ENCODE peak calls at places on chromosomes 3 and 15, in ten cellular contexts. One of them, this sample, is unnamed.

GRCh38 chr3:176595307-176595706 is 602.0 kb downstream of the TBL1XR1 start:
- DNase-seq in AG04450: no peak
- DNase-seq in brain microvascular endothelial cell: no peak
- DNase-seq in hepatocyte: no peak
- DNase-seq in PC-3: no peak
- DNase-seq in GM12865: no peak
- DNase-seq in fibroblast of mammary gland: peak; percentile 44
- DNase-seq in IMR-90: peak; percentile 24
- DNase-seq in upper lobe of left lung: no peak
- DNase-seq in GM06990: no peak
- DNase-seq in this sample: peak; percentile 64

GRCh38 chr15:60477991-60478632 is 830 bp downstream of the ICE2 start:
- DNase-seq in AG04450: no peak
- DNase-seq in brain microvascular endothelial cell: peak; percentile 19
- DNase-seq in hepatocyte: peak; percentile 24
- DNase-seq in PC-3: peak; percentile 23
- DNase-seq in GM12865: peak; percentile 31
- DNase-seq in fibroblast of mammary gland: peak; percentile 41
- DNase-seq in IMR-90: peak; percentile 49
- DNase-seq in upper lobe of left lung: no peak
- DNase-seq in GM06990: peak; percentile 18
- DNase-seq in this sample: peak; percentile 44

GRCh38 chr15:48559270-48559669 is 86.2 kb downstream of the FBN1 start:
- DNase-seq in AG04450: peak; percentile 57
- DNase-seq in brain microvascular endothelial cell: peak; percentile 83
- DNase-seq in hepatocyte: peak; percentile 52
- DNase-seq in PC-3: no peak
- DNase-seq in GM12865: no peak
- DNase-seq in fibroblast of mammary gland: peak; percentile 83
- DNase-seq in IMR-90: peak; percentile 87
- DNase-seq in upper lobe of left lung: no peak
- DNase-seq in GM06990: no peak
- DNase-seq in this sample: peak; percentile 94

GRCh38 chr3:177431525-177432255 is 234.4 kb upstream of the TBL1XR1 start:
- DNase-seq in AG04450: no peak
- DNase-seq in brain microvascular endothelial cell: no peak
- DNase-seq in hepatocyte: peak; percentile 66
- DNase-seq in PC-3: no peak
- DNase-seq in GM12865: no peak
- DNase-seq in fibroblast of mammary gland: no peak
- DNase-seq in IMR-90: no peak
- DNase-seq in upper lobe of left lung: peak; percentile 41
- DNase-seq in GM06990: no peak
- DNase-seq in this sample: no peak

GRCh38 chr3:176776622-176777021 is 420.7 kb downstream of the TBL1XR1 start:
- DNase-seq in AG04450: no peak
- DNase-seq in brain microvascular endothelial cell: no peak
- DNase-seq in hepatocyte: no peak
- DNase-seq in PC-3: no peak
- DNase-seq in GM12865: no peak
- DNase-seq in fibroblast of mammary gland: no peak
- DNase-seq in IMR-90: no peak
- DNase-seq in upper lobe of left lung: no peak
- DNase-seq in GM06990: no peak
- DNase-seq in this sample: no peak

GRCh38 chr15:24621630-24622215 is 53.9 kb upstream of the NPAP1 start:
- DNase-seq in AG04450: no peak
- DNase-seq in brain microvascular endothelial cell: no peak
- DNase-seq in hepatocyte: no peak
- DNase-seq in PC-3: no peak
- DNase-seq in GM12865: no peak
- DNase-seq in fibroblast of mammary gland: no peak
- DNase-seq in IMR-90: no peak
- DNase-seq in upper lobe of left lung: no peak
- DNase-seq in GM06990: no peak
- DNase-seq in this sample: no peak

GRCh38 chr3:128170866-128171516 is 17.7 kb downstream of the EEFSEC start:
- DNase-seq in AG04450: peak; percentile 67
- DNase-seq in brain microvascular endothelial cell: peak; percentile 77
- DNase-seq in hepatocyte: peak; percentile 86
- DNase-seq in PC-3: peak; percentile 73
- DNase-seq in GM12865: peak; percentile 12
- DNase-seq in fibroblast of mammary gland: peak; percentile 84
- DNase-seq in IMR-90: peak; percentile 83
- DNase-seq in upper lobe of left lung: no peak
- DNase-seq in GM06990: no peak
- DNase-seq in this sample: peak; percentile 91

GRCh38 chr15:85865070-85865684 is 70.5 kb upstream of the KLHL25 start:
- DNase-seq in AG04450: no peak
- DNase-seq in brain microvascular endothelial cell: peak; percentile 29
- DNase-seq in hepatocyte: peak; percentile 74
- DNase-seq in PC-3: peak; percentile 62
- DNase-seq in GM12865: peak; percentile 37
- DNase-seq in fibroblast of mammary gland: peak; percentile 48
- DNase-seq in IMR-90: peak; percentile 48
- DNase-seq in upper lobe of left lung: peak; percentile 26
- DNase-seq in GM06990: no peak
- DNase-seq in this sample: peak; percentile 74

GRCh38 chr3:177056927-177057326 is 140.4 kb downstream of the TBL1XR1 start:
- DNase-seq in AG04450: no peak
- DNase-seq in brain microvascular endothelial cell: no peak
- DNase-seq in hepatocyte: no peak
- DNase-seq in PC-3: no peak
- DNase-seq in GM12865: no peak
- DNase-seq in fibroblast of mammary gland: no peak
- DNase-seq in IMR-90: no peak
- DNase-seq in upper lobe of left lung: no peak
- DNase-seq in GM06990: no peak
- DNase-seq in this sample: no peak

GRCh38 chr15:39381517-39381916 is 199.4 kb upstream of the THBS1 start:
- DNase-seq in AG04450: no peak
- DNase-seq in brain microvascular endothelial cell: peak; percentile 46
- DNase-seq in hepatocyte: no peak
- DNase-seq in PC-3: no peak
- DNase-seq in GM12865: peak; percentile 37
- DNase-seq in fibroblast of mammary gland: peak; percentile 53
- DNase-seq in IMR-90: no peak
- DNase-seq in upper lobe of left lung: no peak
- DNase-seq in GM06990: no peak
- DNase-seq in this sample: peak; percentile 68

GRCh38 chr15:71565636-71566160 is 244.7 kb upstream of the NR2E3 start:
- DNase-seq in AG04450: no peak
- DNase-seq in brain microvascular endothelial cell: no peak
- DNase-seq in hepatocyte: no peak
- DNase-seq in PC-3: no peak
- DNase-seq in GM12865: no peak
- DNase-seq in fibroblast of mammary gland: no peak
- DNase-seq in IMR-90: no peak
- DNase-seq in upper lobe of left lung: no peak
- DNase-seq in GM06990: no peak
- DNase-seq in this sample: peak; percentile 17

DNA sequence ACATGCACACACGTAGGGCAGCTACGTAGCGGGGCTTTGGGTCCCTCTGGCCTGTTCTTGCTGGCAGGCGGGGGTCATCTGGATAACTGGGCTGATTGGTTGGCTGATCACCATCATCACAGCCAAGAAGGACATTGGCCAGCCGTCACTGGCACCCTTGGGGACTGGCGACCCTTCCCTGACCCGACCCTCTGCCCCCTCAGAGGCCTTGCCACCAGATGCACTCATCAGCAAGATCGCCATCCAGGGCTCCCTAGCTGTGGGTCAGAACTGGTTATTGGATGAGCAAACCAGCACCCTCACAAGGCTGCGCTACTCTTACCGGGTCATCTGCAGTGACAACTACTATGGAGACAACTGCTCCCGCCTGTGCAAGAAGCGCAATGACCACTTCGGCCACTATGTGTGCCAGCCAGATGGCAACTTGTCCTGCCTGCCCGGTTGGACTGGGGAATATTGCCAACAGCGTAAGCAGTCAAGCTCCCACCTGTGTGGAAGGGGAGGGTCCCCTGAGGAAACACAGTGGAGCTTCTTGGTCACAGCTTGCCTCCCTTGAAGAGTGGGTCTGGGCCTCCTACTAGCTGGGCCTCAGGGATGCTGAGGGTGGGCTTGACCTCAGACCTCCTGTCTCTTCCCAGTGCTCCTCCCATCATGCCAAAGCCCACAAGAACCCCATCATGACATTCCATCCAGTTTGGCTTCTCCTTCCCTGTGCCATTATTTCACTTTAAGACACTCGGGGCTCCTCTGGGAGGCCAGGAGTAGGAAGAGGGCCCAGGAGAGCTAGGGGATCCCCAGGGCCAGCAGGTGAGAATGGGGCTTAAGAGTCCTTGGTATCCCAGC is 2.4 kb downstream of the DLL4 start:
- DNase-seq in AG04450: no peak
- DNase-seq in brain microvascular endothelial cell: no peak
- DNase-seq in hepatocyte: no peak
- DNase-seq in PC-3: no peak
- DNase-seq in GM12865: no peak
- DNase-seq in fibroblast of mammary gland: no peak
- DNase-seq in IMR-90: no peak
- DNase-seq in upper lobe of left lung: no peak
- DNase-seq in GM06990: no peak
- DNase-seq in this sample: no peak
- TF ChIP-seq CTCF in AG04450: no peak
- TF ChIP-seq CTCF in brain microvascular endothelial cell: no peak
- TF ChIP-seq CTCF in hepatocyte: no peak
- TF ChIP-seq CTCF in PC-3: no peak
- TF ChIP-seq CTCF in GM12865: no peak
- TF ChIP-seq CTCF in fibroblast of mammary gland: no peak
- TF ChIP-seq CTCF in IMR-90: no peak
- TF ChIP-seq CTCF in upper lobe of left lung: no peak
- TF ChIP-seq CTCF in GM06990: no peak
- TF ChIP-seq CTCF in this sample: no peak

DNA sequence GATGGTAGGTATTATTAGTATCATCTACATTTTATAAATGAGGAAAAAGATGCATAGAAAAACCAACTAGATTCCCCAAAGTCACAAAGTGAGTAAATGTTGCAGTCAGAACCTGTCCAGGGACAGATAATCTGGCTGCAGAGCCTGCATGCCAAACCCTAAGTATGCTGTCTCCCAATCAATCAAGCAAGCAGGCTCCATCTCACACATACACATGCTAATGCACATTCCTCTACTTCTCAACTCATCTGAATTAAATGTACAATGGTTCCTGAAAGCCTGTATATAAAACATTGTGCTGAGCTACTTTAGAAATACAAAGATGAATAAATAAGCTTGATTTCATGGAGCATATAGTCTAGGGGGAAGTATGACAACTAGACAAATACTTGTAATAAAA is 101.0 kb downstream of the CBLB start:
- DNase-seq in AG04450: no peak
- DNase-seq in brain microvascular endothelial cell: no peak
- DNase-seq in hepatocyte: no peak
- DNase-seq in PC-3: no peak
- DNase-seq in GM12865: no peak
- DNase-seq in fibroblast of mammary gland: no peak
- DNase-seq in IMR-90: no peak
- DNase-seq in upper lobe of left lung: no peak
- DNase-seq in GM06990: no peak
- DNase-seq in this sample: no peak
- H3K4me3 ChIP-seq in AG04450: no peak overlapping the region
- H3K4me3 ChIP-seq in brain microvascular endothelial cell: no peak overlapping the region
- H3K4me3 ChIP-seq in hepatocyte: no peak overlapping the region
- H3K4me3 ChIP-seq in PC-3: no peak overlapping the region
- H3K4me3 ChIP-seq in GM12865: no peak overlapping the region
- H3K4me3 ChIP-seq in fibroblast of mammary gland: no peak overlapping the region
- H3K4me3 ChIP-seq in IMR-90: no peak overlapping the region
- H3K4me3 ChIP-seq in upper lobe of left lung: no peak overlapping the region
- H3K4me3 ChIP-seq in GM06990: no peak overlapping the region
- H3K4me3 ChIP-seq in this sample: no peak overlapping the region

GRCh38 chr3:21752749-21753347 is 1.8 kb upstream of the ZNF385D start:
- DNase-seq in AG04450: no peak
- DNase-seq in brain microvascular endothelial cell: peak; percentile 62
- DNase-seq in hepatocyte: peak; percentile 53
- DNase-seq in PC-3: peak; percentile 77
- DNase-seq in GM12865: peak; percentile 34
- DNase-seq in fibroblast of mammary gland: peak; percentile 85
- DNase-seq in IMR-90: peak; percentile 49
- DNase-seq in upper lobe of left lung: no peak
- DNase-seq in GM06990: no peak
- DNase-seq in this sample: peak; percentile 86
- TF ChIP-seq CTCF in AG04450: peak; percentile 65
- TF ChIP-seq CTCF in brain microvascular endothelial cell: peak; percentile 79
- TF ChIP-seq CTCF in hepatocyte: peak; percentile 58
- TF ChIP-seq CTCF in PC-3: peak; percentile 90
- TF ChIP-seq CTCF in GM12865: peak; percentile 36
- TF ChIP-seq CTCF in fibroblast of mammary gland: peak; percentile 87
- TF ChIP-seq CTCF in IMR-90: peak; percentile 52
- TF ChIP-seq CTCF in upper lobe of left lung: peak; percentile 33
- TF ChIP-seq CTCF in GM06990: peak; percentile 46
- TF ChIP-seq CTCF in this sample: peak; percentile 81

GRCh38 chr3:182692021-182692420 is 101.3 kb upstream of the ATP11B start:
- DNase-seq in AG04450: no peak
- DNase-seq in brain microvascular endothelial cell: no peak
- DNase-seq in hepatocyte: no peak
- DNase-seq in PC-3: no peak
- DNase-seq in GM12865: peak; percentile 25
- DNase-seq in fibroblast of mammary gland: no peak
- DNase-seq in IMR-90: no peak
- DNase-seq in upper lobe of left lung: no peak
- DNase-seq in GM06990: no peak
- DNase-seq in this sample: no peak

GRCh38 chr3:182693723-182694122 is 99.6 kb upstream of the ATP11B start:
- DNase-seq in AG04450: no peak
- DNase-seq in brain microvascular endothelial cell: no peak
- DNase-seq in hepatocyte: no peak
- DNase-seq in PC-3: no peak
- DNase-seq in GM12865: no peak
- DNase-seq in fibroblast of mammary gland: no peak
- DNase-seq in IMR-90: no peak
- DNase-seq in upper lobe of left lung: no peak
- DNase-seq in GM06990: no peak
- DNase-seq in this sample: no peak

GRCh38 chr3:182697345-182697919 is 95.9 kb upstream of the ATP11B start:
- DNase-seq in AG04450: no peak
- DNase-seq in brain microvascular endothelial cell: no peak
- DNase-seq in hepatocyte: no peak
- DNase-seq in PC-3: no peak
- DNase-seq in GM12865: no peak
- DNase-seq in fibroblast of mammary gland: no peak
- DNase-seq in IMR-90: no peak
- DNase-seq in upper lobe of left lung: no peak
- DNase-seq in GM06990: no peak
- DNase-seq in this sample: no peak

GRCh38 chr3:182690163-182690562 is 103.1 kb upstream of the ATP11B start:
- DNase-seq in AG04450: no peak
- DNase-seq in brain microvascular endothelial cell: no peak
- DNase-seq in hepatocyte: no peak
- DNase-seq in PC-3: no peak
- DNase-seq in GM12865: no peak
- DNase-seq in fibroblast of mammary gland: no peak
- DNase-seq in IMR-90: no peak
- DNase-seq in upper lobe of left lung: no peak
- DNase-seq in GM06990: no peak
- DNase-seq in this sample: no peak

DNA sequence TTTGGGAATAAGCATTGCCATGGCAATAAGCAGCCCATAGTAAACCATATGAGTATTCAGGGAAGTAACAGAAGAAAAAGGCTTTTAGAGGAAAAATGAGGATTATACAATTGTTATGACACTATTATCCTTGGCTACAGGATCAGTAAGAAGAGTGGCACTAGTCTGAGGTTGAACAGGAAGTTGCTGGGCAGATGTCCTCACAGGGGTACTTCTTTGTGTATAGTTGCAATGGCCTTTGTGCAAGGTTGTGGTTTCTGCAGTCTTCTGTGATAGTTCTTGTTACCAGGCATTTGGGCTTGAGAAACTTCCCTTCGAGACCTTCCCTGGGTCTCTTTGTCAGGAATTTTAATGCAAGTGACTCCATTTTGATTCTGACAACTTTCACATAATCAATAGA is 100.6 kb upstream of the ATP11B start:
- DNase-seq in AG04450: no peak
- DNase-seq in brain microvascular endothelial cell: no peak
- DNase-seq in hepatocyte: no peak
- DNase-seq in PC-3: no peak
- DNase-seq in GM12865: no peak
- DNase-seq in fibroblast of mammary gland: no peak
- DNase-seq in IMR-90: no peak
- DNase-seq in upper lobe of left lung: peak; percentile 51
- DNase-seq in GM06990: no peak
- DNase-seq in this sample: no peak
- H3K4me3 ChIP-seq in AG04450: no peak overlapping the region
- H3K4me3 ChIP-seq in brain microvascular endothelial cell: no peak overlapping the region
- H3K4me3 ChIP-seq in hepatocyte: no peak overlapping the region
- H3K4me3 ChIP-seq in PC-3: no peak overlapping the region
- H3K4me3 ChIP-seq in GM12865: no peak overlapping the region
- H3K4me3 ChIP-seq in fibroblast of mammary gland: no peak overlapping the region
- H3K4me3 ChIP-seq in IMR-90: no peak overlapping the region
- H3K4me3 ChIP-seq in upper lobe of left lung: no peak overlapping the region
- H3K4me3 ChIP-seq in GM06990: no peak overlapping the region
- H3K4me3 ChIP-seq in this sample: no peak overlapping the region